ENCODE peak calls at places on chromosomes 5 and 9, in six cellular contexts. L is WERI-Rb-1, A is Panc1, O is tibial artery, B is fibroblast of the aortic adventitia, N is MM.1S. U is an unnamed sample.

GRCh38 chr9:133634024-133634691 is 2.0 kb upstream of the DBH start:
- DNase-seq in B (no peak), L (no peak), O (no peak), A (no peak), N (no peak), U (no peak)

GRCh38 chr9:132216861-132217655 is 55.2 kb downstream of the NTNG2 start:
- DNase-seq in N (no peak), B (no peak), A (no peak), O (no peak), L (no peak), U (no peak)

GRCh38 chr5:103232393-103232999 is 26.1 kb upstream of the MACIR start:
- DNase-seq in B (peak), A (peak), N (peak), L (no peak), O (no peak), U (no peak)

GRCh38 chr5:38291355-38291754 is 33.0 kb downstream of the EGFLAM start:
- DNase-seq in A (no peak), O (no peak), B (no peak), N (no peak), L (no peak), U (no peak)

GRCh38 chr9:82763631-82764030 is 299.3 kb downstream of the RASEF start:
- DNase-seq in N (no peak), A (no peak), B (no peak), L (peak), O (no peak), U (peak)

GRCh38 chr9:6645153-6646027 is at the start of gene GLDC:
- DNase-seq in L (peak), B (no peak), N (peak), O (no peak), A (peak), U (peak)

GRCh38 chr5:44233691-44234090 is 155.5 kb downstream of the FGF10 start:
- DNase-seq in B (no peak), N (no peak), O (no peak), L (no peak), A (no peak), U (no peak)

GRCh38 chr5:133785182-133785581 is 172.8 kb upstream of the FSTL4 start:
- DNase-seq in N (no peak), B (no peak), L (peak), A (no peak), O (no peak), U (no peak)

GRCh38 chr9:74942801-74943200 is 9.9 kb downstream of the C9orf40 start:
- DNase-seq in N (no peak), B (no peak), O (no peak), L (no peak), A (no peak), U (no peak)

GRCh38 chr5:112799661-112800060 is 61.4 kb upstream of the SRP19 start:
- DNase-seq in N (no peak), L (no peak), A (no peak), B (no peak), O (no peak), U (no peak)

GRCh38 chr5:172772112-172772906 is 1.3 kb upstream of the DUSP1 start:
- DNase-seq in L (peak), A (peak), N (peak), B (peak), O (peak), U (peak)

GRCh38 chr5:4700082-4700481 is 440.0 kb upstream of the ADAMTS16 start:
- DNase-seq in O (no peak), A (peak), B (peak), N (peak), L (peak), U (peak)

GRCh38 chr9:119961774-119962408 is 592.7 kb upstream of the BRINP1 start:
- DNase-seq in L (peak), A (no peak), B (no peak), O (no peak), N (no peak), U (peak)

GRCh38 chr5:9782806-9783560 is 152.8 kb upstream of the TAS2R1 start:
- DNase-seq in O (no peak), N (no peak), L (peak), A (no peak), B (peak), U (no peak)

GRCh38 chr9:84782228-84782866 is 112.8 kb downstream of the NTRK2 start:
- DNase-seq in B (peak), N (no peak), L (no peak), O (no peak), A (no peak), U (no peak)

GRCh38 chr9:84780385-84780784 is 110.9 kb downstream of the NTRK2 start:
- DNase-seq in L (no peak), B (no peak), O (no peak), A (no peak), N (no peak), U (no peak)

GRCh38 chr9:84779892-84780291 is 110.4 kb downstream of the NTRK2 start:
- DNase-seq in N (no peak), A (no peak), L (no peak), O (no peak), B (no peak), U (no peak)

GRCh38 chr9:84778537-84778936 is 109.0 kb downstream of the NTRK2 start:
- DNase-seq in N (no peak), O (no peak), L (no peak), B (no peak), A (no peak), U (no peak)

GRCh38 chr9:84781431-84781830 is 111.9 kb downstream of the NTRK2 start:
- DNase-seq in A (no peak), N (peak), L (peak), B (peak), O (no peak), U (no peak)
- TF ChIP-seq CTCF in A (peak), N (peak), L (no peak), B (peak), O (peak), U (peak)

GRCh38 chr9:13278368-13279246 is 885 bp downstream of the MPDZ start:
- DNase-seq in A (no peak), L (peak), O (peak), B (peak), N (no peak), U (peak)
- TF ChIP-seq CTCF in A (no peak), L (no peak), O (no peak), B (peak), N (no peak), U (no peak)

GRCh38 chr9:30235068-30235467 is 2149.4 kb upstream of the ACO1 start:
- DNase-seq in A (no peak), B (no peak), L (no peak), N (no peak), O (no peak), U (no peak)
- TF ChIP-seq CTCF in A (no peak), B (no peak), L (no peak), N (no peak), O (no peak), U (no peak)

DNA sequence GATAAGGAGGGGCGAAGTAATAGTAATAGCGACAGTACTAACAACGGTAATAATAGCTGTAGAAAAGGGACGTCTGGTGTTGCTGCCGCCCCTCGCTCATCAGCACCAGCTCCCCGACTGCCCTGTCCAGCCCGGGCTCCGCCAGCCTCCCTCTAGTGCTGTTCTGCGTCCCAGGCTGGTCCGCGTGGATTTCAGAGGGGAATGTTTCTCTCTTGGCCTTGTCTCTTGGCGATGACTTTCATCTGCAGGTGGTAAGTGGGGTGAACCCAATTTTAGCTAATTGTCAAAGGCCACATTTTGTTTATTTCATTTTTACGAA is 592 bp downstream of the SNCAIP start:
- DNase-seq in B (no peak), A (no peak), O (peak), N (no peak), L (peak), U (peak)
- TF ChIP-seq CTCF in B (no peak), A (no peak), O (no peak), N (no peak), L (no peak), U (no peak)

DNA sequence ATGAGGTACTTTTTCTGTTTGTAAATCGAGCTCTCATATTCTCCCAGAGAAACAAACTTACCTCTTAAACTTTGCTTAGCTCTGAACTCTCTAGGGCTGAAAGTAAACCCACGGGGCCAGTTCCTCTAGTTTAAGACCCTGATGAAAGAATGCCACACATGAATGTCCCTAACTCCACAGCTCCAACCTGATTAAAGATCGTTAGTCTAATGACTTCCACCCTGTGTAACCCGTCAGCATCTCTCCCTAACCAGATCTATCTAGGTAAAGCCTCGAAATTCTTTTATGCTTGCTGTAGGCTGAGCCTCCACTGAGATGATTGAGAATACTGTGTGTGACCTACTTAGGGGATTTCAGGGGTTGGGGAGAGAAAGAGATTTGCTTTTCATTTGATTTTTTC is 27.0 kb downstream of the ADRA1B start:
- DNase-seq in B (no peak), A (no peak), N (no peak), O (no peak), L (peak), U (no peak)
- TF ChIP-seq CTCF in B (no peak), A (no peak), N (no peak), O (no peak), L (no peak), U (no peak)

DNA sequence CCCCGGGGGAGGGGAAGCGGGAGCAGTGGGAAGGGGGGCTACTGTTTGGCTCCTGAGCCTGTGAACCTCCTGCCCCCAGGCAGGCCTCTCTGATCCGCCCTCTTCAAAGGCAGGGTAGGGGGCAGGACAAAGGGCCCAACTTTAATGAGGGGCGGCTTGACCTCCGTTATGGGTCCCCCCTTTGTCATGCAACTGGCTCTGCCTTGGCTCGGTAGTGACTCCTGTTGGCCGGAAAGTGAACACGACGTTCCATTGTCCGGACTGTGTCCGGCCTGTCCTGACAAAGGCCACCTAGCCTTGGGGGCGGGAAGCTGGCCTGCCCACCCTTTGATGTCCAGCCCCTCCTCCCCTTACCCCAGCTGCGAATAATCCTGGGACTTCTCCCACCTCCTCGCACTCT is 1.3 kb downstream of the CDX1 start:
- DNase-seq in A (no peak), B (no peak), L (no peak), N (no peak), O (no peak), U (no peak)
- TF ChIP-seq CTCF in A (no peak), B (peak), L (peak), N (peak), O (no peak), U (peak)

GRCh38 chr9:22232971-22233370 is 213.7 kb upstream of the DMRTA1 start:
- DNase-seq in O (no peak), A (no peak), L (no peak), N (no peak), B (no peak), U (no peak)

GRCh38 chr9:22227986-22228385 is 218.6 kb upstream of the DMRTA1 start:
- DNase-seq in A (no peak), O (no peak), N (no peak), L (no peak), B (no peak), U (no peak)

GRCh38 chr9:22229069-22229468 is 217.6 kb upstream of the DMRTA1 start:
- DNase-seq in O (no peak), A (no peak), N (no peak), L (no peak), B (no peak), U (no peak)

GRCh38 chr9:22228542-22228941 is 218.1 kb upstream of the DMRTA1 start:
- DNase-seq in B (peak), A (no peak), N (no peak), L (no peak), O (no peak), U (no peak)
- TF ChIP-seq CTCF in B (peak), A (no peak), N (no peak), L (no peak), O (no peak), U (no peak)

GRCh38 chr9:116151966-116152381 is 1.6 kb upstream of the PAPPA start:
- DNase-seq in A (no peak), O (no peak), B (peak), L (no peak), N (no peak), U (no peak)

GRCh38 chr9:116152941-116153764 is 438 bp upstream of the PAPPA start:
- DNase-seq in L (no peak), N (no peak), B (peak), O (no peak), A (no peak), U (no peak)

GRCh38 chr9:116153765-116154333 is at the start of gene PAPPA:
- DNase-seq in A (no peak), L (peak), B (no peak), N (no peak), O (no peak), U (peak)

GRCh38 chr9:116151199-116151598 is 2.4 kb upstream of the PAPPA start:
- DNase-seq in B (no peak), O (no peak), A (no peak), N (no peak), L (no peak), U (no peak)

DNA sequence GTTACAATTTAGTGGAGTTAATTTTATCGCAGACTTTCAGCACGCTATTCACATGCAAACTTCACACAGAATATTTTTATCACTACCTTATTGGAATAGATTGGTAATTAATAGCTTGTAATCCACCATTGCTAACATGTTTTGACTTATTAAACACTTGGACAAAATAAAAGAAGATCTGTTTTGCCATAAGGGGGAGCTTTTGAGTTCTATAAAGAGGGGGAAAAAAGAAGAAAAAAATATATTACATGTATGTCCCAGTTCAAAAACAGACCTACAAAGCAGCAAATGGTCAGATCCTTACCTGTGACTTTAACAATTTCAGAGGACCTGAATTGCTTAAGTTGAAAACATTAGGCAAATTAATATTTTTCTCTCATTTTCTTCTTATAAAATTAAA is 1.2 kb upstream of the PAPPA start:
- DNase-seq in L (no peak), B (no peak), N (peak), A (no peak), O (no peak), U (no peak)
- TF ChIP-seq CTCF in L (no peak), B (peak), N (peak), A (peak), O (peak), U (peak)

GRCh38 chr9:103397868-103398600 is 402.9 kb downstream of the CYLC2 start:
- DNase-seq in O (no peak), B (peak), N (peak), L (peak), A (peak), U (peak)
- TF ChIP-seq CTCF in O (no peak), B (peak), N (peak), L (peak), A (peak), U (peak)

DNA sequence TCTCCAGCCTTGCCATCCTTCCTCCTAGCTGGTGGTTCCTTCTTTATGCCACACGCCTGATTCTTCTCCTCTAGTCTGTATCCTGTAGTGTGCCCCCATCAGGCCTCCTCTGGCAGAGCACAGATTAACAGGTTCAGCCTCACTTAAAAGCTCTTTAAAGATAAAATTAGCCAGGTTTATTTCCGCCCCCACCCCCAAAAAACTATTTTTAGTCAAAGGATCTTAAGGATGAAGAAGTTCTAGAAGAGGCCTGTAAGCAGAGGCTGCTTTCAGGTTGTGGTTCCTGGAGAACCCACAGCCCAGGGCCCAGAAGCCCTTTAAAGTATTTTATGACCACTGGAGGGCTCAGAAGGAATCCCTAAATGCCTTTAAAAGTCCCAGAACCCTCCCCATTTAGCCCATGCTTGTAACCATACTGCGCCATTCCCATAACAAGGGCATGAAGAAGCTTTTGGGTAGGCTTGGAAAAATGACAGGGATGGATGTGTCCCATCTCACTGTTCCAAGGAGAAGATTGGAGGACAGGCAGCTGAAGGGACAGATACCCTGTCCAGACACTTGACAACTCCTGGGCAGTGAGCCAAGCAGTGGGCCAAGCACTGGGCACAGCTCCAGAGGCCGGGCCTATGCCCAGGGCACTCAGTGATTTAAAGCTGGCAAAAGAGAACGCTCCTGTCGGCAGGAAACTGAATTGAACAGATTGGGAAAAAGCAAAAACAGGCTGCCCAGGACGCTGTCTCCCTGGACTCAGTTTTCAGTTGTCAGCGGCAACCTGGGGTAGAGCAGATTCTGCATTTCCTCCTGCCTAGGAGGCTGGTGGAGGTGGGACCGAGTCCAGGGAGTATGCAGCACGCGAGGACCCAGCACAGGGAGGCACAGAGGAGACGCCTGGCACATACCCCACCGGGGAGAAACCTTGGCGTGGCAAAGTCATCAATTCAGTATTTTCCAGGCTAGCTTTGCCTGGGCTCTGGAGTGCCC is 106.3 kb upstream of the SSBP2 start:
- DNase-seq in B (no peak), A (no peak), L (peak), O (peak), N (peak), U (no peak)
- TF ChIP-seq CTCF in B (peak), A (peak), L (peak), O (peak), N (peak), U (peak)

U was measured in glutamatergic neuron.